ENCODE peak calls at places on chromosomes 16 and 17, in seven cellular contexts. T is EH, G is A549, U is left ventricle myocardium superior, X is substantia nigra, Y is adipocyte, Q is KBM-7. L is an unnamed sample.

GRCh38 chr16:2040450-2041105 is 7.1 kb downstream of the NTHL1 start:
- DNase-seq in T (no peak), G (no peak), U (peak; percentile 49), X (no peak), Y (no peak), Q (no peak), L (no peak)

GRCh38 chr17:77783991-77784820 is 174.3 kb upstream of the TNRC6C start:
- DNase-seq in T (no peak), G (no peak), U (no peak), X (no peak), Y (no peak), Q (no peak), L (no peak)

GRCh38 chr17:3026856-3027751 is 36.3 kb downstream of the OR1D5 start:
- DNase-seq in T (no peak), G (no peak), U (peak; percentile 44), X (no peak), Y (no peak), Q (no peak), L (no peak)

GRCh38 chr16:66964049-66964448 is 3.0 kb downstream of the CES3 start:
- DNase-seq in T (no peak), G (no peak), U (no peak), X (no peak), Y (no peak), Q (no peak), L (no peak)

GRCh38 chr16:68401871-68402747 is 46.2 kb downstream of the SMPD3 start:
- DNase-seq in T (peak; percentile 80), G (no peak), U (no peak), X (no peak), Y (peak; percentile 61), Q (no peak), L (no peak)

GRCh38 chr17:70119961-70120360 is 44.9 kb downstream of the KCNJ16 start:
- DNase-seq in T (no peak), G (no peak), U (no peak), X (no peak), Y (no peak), Q (peak; percentile 11), L (no peak)

GRCh38 chr17:40707720-40708119 is 4.2 kb upstream of the KRT24 start:
- DNase-seq in T (no peak), G (peak; percentile 49), U (peak; percentile 37), X (no peak), Y (no peak), Q (no peak), L (peak; percentile 23)

GRCh38 chr17:48529191-48529979 is 1.4 kb downstream of the HOXB1 start:
- DNase-seq in T (no peak), G (no peak), U (no peak), X (no peak), Y (no peak), Q (no peak), L (no peak)

GRCh38 chr17:8740486-8740885 is 4.2 kb downstream of the CCDC42 start:
- DNase-seq in T (no peak), G (no peak), U (no peak), X (no peak), Y (no peak), Q (peak; percentile 55), L (no peak)

GRCh38 chr17:76640550-76641380 is 2.8 kb downstream of the ST6GALNAC1 start:
- DNase-seq in T (no peak), G (no peak), U (no peak), X (no peak), Y (no peak), Q (peak; percentile 25), L (no peak)

GRCh38 chr17:81249233-81250040 is 10.3 kb downstream of the NDUFAF8 start:
- DNase-seq in T (peak; percentile 21), G (peak; percentile 57), U (no peak), X (no peak), Y (peak; percentile 15), Q (no peak), L (no peak)

GRCh38 chr16:84643180-84643583 is 5.1 kb upstream of the KLHL36 start:
- DNase-seq in T (peak; percentile 96), G (no peak), U (peak; percentile 86), X (no peak), Y (peak; percentile 95), Q (peak; percentile 41), L (peak; percentile 76)

GRCh38 chr16:65122974-65123845 is 1.3 kb upstream of the CDH11 start:
- DNase-seq in T (peak; percentile 83), G (no peak), U (peak; percentile 73), X (no peak), Y (peak; percentile 88), Q (no peak), L (peak; percentile 64)

GRCh38 chr16:59459811-59460210 is 725.7 kb upstream of the GOT2 start:
- DNase-seq in T (peak; percentile 39), G (no peak), U (no peak), X (no peak), Y (no peak), Q (no peak), L (no peak)

GRCh38 chr17:60641810-60642220 is 35.8 kb upstream of the BCAS3 start:
- DNase-seq in T (peak; percentile 83), G (peak; percentile 85), U (no peak), X (peak; percentile 23), Y (peak; percentile 85), Q (peak; percentile 75), L (no peak)

GRCh38 chr17:62444063-62444462 is 20.4 kb downstream of the METTL2A start:
- DNase-seq in T (no peak), G (no peak), U (no peak), X (no peak), Y (no peak), Q (no peak), L (no peak)

GRCh38 chr17:9905902-9906301 is 831 bp upstream of the RCVRN start:
- DNase-seq in T (peak; percentile 15), G (peak; percentile 64), U (peak; percentile 73), X (no peak), Y (peak; percentile 51), Q (peak; percentile 38), L (peak; percentile 49)

GRCh38 chr17:18877104-18877503 is 19.2 kb downstream of the PRPSAP2 start:
- DNase-seq in T (peak; percentile 69), G (peak; percentile 21), U (no peak), X (no peak), Y (no peak), Q (no peak), L (no peak)

GRCh38 chr16:57091990-57092785 is at the start of gene CPNE2:
- DNase-seq in T (peak; percentile 72), G (peak; percentile 48), U (peak; percentile 81), X (peak; percentile 50), Y (peak; percentile 86), Q (peak; percentile 52), L (peak; percentile 72)

GRCh38 chr16:13883881-13884280 is 36.1 kb upstream of the ERCC4 start:
- DNase-seq in T (peak; percentile 75), G (no peak), U (no peak), X (no peak), Y (peak; percentile 4), Q (no peak), L (no peak)

GRCh38 chr17:36993227-36993626 is 44.5 kb downstream of the AATF start:
- DNase-seq in T (no peak), G (no peak), U (no peak), X (no peak), Y (no peak), Q (no peak), L (no peak)

GRCh38 chr16:46961373-46962353 is 11.8 kb downstream of the DNAJA2 start:
- DNase-seq in T (peak; percentile 30), G (no peak), U (no peak), X (no peak), Y (peak; percentile 19), Q (peak; percentile 41), L (no peak)

GRCh38 chr17:2814499-2815341 is 18.5 kb downstream of the RAP1GAP2 start:
- DNase-seq in T (no peak), G (no peak), U (peak; percentile 43), X (no peak), Y (no peak), Q (peak; percentile 89), L (no peak)

GRCh38 chr17:61656721-61657217 is 65.8 kb upstream of the NACA2 start:
- DNase-seq in T (no peak), G (no peak), U (no peak), X (no peak), Y (no peak), Q (no peak), L (no peak)

GRCh38 chr16:74997042-74997491 is 1.8 kb upstream of the ZNRF1 start:
- DNase-seq in T (no peak), G (no peak), U (no peak), X (no peak), Y (no peak), Q (no peak), L (no peak)

GRCh38 chr17:34360571-34360970 is 2.5 kb downstream of the CCL1 start:
- DNase-seq in T (no peak), G (no peak), U (no peak), X (no peak), Y (no peak), Q (no peak), L (no peak)

GRCh38 chr17:41140360-41141132 is at the start of gene KRTAP4-6:
- DNase-seq in T (peak; percentile 93), G (peak; percentile 46), U (no peak), X (no peak), Y (peak; percentile 41), Q (no peak), L (no peak)

GRCh38 chr17:77944390-77945222 is 13.9 kb upstream of the TNRC6C start:
- DNase-seq in T (no peak), G (no peak), U (peak; percentile 47), X (no peak), Y (peak; percentile 27), Q (no peak), L (no peak)

GRCh38 chr16:62058412-62058811 is 22.2 kb upstream of the CDH8 start:
- DNase-seq in T (no peak), G (no peak), U (no peak), X (no peak), Y (no peak), Q (no peak), L (no peak)

GRCh38 chr17:68783861-68784260 is 171.3 kb downstream of the ABCA8 start:
- DNase-seq in T (no peak), G (no peak), U (no peak), X (no peak), Y (no peak), Q (no peak), L (no peak)

GRCh38 chr17:39617446-39618251 is 9.1 kb upstream of the PPP1R1B start:
- DNase-seq in T (peak; percentile 65), G (peak; percentile 79), U (peak; percentile 79), X (no peak), Y (peak; percentile 73), Q (peak; percentile 43), L (peak; percentile 66)